ENCODE peak calls at places on chromosomes 3 and 15, in eight cellular contexts. V is cardiac muscle cell, Q is IMR-90, U is heart right ventricle, K is GM23338, N is Peyer's patch, O is lower lobe of right lung, M is uterus. W is an unnamed sample.
A peak's percentile ranks its signal among the peaks of the same experiment; 100 is the strongest.

GRCh38 chr3:149473314-149473990 is 1.0 kb upstream of the TM4SF4 start:
- DNase-seq in V (no peak), Q (peak; percentile 85), U (no peak), K (peak; percentile 32), N (no peak), O (peak; percentile 66), M (no peak), W (no peak)

GRCh38 chr3:197878427-197878826 is 71.6 kb upstream of the RPL35A start:
- DNase-seq in V (no peak), Q (no peak), U (no peak), K (no peak), N (no peak), O (peak; percentile 66), M (no peak), W (no peak)

GRCh38 chr3:46935168-46935858 is 41.2 kb downstream of the CCDC12 start:
- DNase-seq in V (peak; percentile 89), Q (peak; percentile 96), U (peak; percentile 89), K (peak; percentile 84), N (no peak), O (peak; percentile 76), M (peak; percentile 93), W (peak; percentile 99)

GRCh38 chr15:65611888-65612615 is 1.1 kb upstream of the INTS14 start:
- DNase-seq in V (no peak), Q (no peak), U (no peak), K (peak; percentile 24), N (no peak), O (no peak), M (no peak), W (peak; percentile 38)

GRCh38 chr3:24338409-24338808 is 156.2 kb downstream of the THRB start:
- DNase-seq in V (no peak), Q (no peak), U (no peak), K (no peak), N (no peak), O (no peak), M (no peak), W (no peak)

GRCh38 chr3:14146381-14147062 is 21.7 kb downstream of the TMEM43 start:
- DNase-seq in V (no peak), Q (no peak), U (no peak), K (no peak), N (no peak), O (no peak), M (no peak), W (peak; percentile 37)

GRCh38 chr3:56125358-56126005 is 342.8 kb downstream of the ERC2 start:
- DNase-seq in V (peak; percentile 22), Q (peak; percentile 80), U (no peak), K (peak; percentile 21), N (no peak), O (no peak), M (peak; percentile 27), W (peak; percentile 90)

GRCh38 chr3:189186093-189186492 is 14.3 kb downstream of the TPRG1 start:
- DNase-seq in V (no peak), Q (peak; percentile 15), U (peak; percentile 54), K (no peak), N (no peak), O (no peak), M (no peak), W (no peak)

GRCh38 chr3:129727707-129728106 is 121.2 kb upstream of the PLXND1 start:
- DNase-seq in V (no peak), Q (peak; percentile 80), U (no peak), K (no peak), N (no peak), O (no peak), M (no peak), W (peak; percentile 90)

GRCh38 chr3:183022935-183023516 is 42.7 kb upstream of the DCUN1D1 start:
- DNase-seq in V (no peak), Q (no peak), U (no peak), K (no peak), N (no peak), O (no peak), M (no peak), W (no peak)

GRCh38 chr3:49174586-49174985 is 3.2 kb downstream of the KLHDC8B start:
- DNase-seq in V (no peak), Q (no peak), U (no peak), K (no peak), N (no peak), O (no peak), M (no peak), W (no peak)

GRCh38 chr3:8769088-8769822 is at the start of gene OXTR:
- DNase-seq in V (peak; percentile 87), Q (peak; percentile 82), U (peak; percentile 50), K (peak; percentile 92), N (no peak), O (peak; percentile 67), M (peak; percentile 24), W (peak; percentile 87)

GRCh38 chr3:12960497-12960896 is 112.7 kb downstream of the IQSEC1 start:
- DNase-seq in V (no peak), Q (no peak), U (no peak), K (no peak), N (no peak), O (no peak), M (no peak), W (no peak)
- H3K4me1 ChIP-seq in V (no peaks in the 10 kb centered on the region), Q (peaks cover 9% of the 10 kb centered on the region), U (peaks cover 97% of the 10 kb centered on the region), K (peaks cover 21% of the 10 kb centered on the region), N (peaks cover 11% of the 10 kb centered on the region), O (peaks cover 85% of the 10 kb centered on the region), M (peaks cover 7% of the 10 kb centered on the region), W (peaks cover 10% of the 10 kb centered on the region)

DNA sequence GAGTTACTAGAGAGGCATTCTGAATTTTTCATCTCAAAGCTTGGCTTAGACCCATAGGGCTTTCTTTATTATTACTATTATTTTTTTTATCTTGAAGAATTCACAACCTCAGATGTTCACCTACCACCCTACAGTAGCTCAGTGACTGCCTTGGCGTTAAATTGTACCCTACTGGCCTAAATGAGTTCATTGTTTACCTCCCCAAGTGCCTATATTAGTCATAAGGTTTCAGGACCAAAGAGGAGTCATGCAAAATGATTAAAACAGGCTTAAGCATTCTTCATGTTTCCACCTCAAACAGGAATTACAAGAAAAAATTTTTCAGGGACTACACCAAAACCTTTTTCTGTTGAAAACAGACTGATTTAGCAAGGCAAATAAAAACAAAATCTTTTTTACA is 751.5 kb downstream of the SQOR start:
- DNase-seq in V (no peak), Q (no peak), U (no peak), K (no peak), N (no peak), O (no peak), M (no peak), W (no peak)
- H3K4me1 ChIP-seq in V (no peaks in the 10 kb centered on the region), Q (no peaks in the 10 kb centered on the region), U (no peaks in the 10 kb centered on the region), K (no peaks in the 10 kb centered on the region), N (no peaks in the 10 kb centered on the region), O (no peaks in the 10 kb centered on the region), M (no peaks in the 10 kb centered on the region), W (no peaks in the 10 kb centered on the region)

GRCh38 chr15:67829647-67830504 is 4.6 kb downstream of the SKOR1 start:
- DNase-seq in V (no peak), Q (no peak), U (no peak), K (peak; percentile 55), N (no peak), O (no peak), M (no peak), W (no peak)
- H3K4me1 ChIP-seq in V (peaks cover 19% of the 10 kb centered on the region), Q (peaks cover 3% of the 10 kb centered on the region), U (peaks cover 60% of the 10 kb centered on the region), K (peaks cover 46% of the 10 kb centered on the region), N (peaks cover 15% of the 10 kb centered on the region), O (peaks cover 68% of the 10 kb centered on the region), M (peaks cover 35% of the 10 kb centered on the region), W (peaks cover 4% of the 10 kb centered on the region)

DNA sequence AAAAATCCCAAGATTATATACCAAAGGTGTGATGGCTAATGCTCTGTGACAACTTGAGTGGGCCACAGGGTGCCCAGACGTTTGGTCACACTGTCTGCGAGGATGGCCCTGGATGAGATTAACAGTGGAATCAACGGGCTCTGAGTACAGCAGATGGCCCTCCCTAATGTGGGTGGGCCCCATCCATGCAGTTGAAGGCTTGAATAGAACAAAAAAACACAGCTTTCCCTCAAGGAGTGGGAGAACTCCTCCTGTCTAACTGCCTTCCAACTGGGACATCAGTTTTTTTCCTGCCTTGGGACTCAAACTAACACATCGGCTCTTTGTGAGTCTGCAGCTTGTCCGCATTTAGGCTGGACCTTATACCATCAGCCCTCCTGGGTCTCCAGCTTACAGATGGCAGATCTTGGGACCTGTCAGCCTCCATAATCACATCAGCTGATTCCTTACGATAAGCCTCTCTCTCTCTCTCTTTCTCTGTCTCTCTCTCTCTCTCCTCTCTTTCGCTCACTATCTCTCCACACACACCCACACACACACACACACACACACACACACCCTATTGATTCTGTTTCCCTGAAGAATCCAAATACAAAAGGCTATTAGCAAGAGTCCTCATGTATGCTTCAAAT is 20.8 kb downstream of the FAM174B start:
- DNase-seq in V (no peak), Q (no peak), U (peak; percentile 1), K (no peak), N (no peak), O (no peak), M (no peak), W (peak; percentile 90)
- H3K4me1 ChIP-seq in V (no peaks in the 10 kb centered on the region), Q (peaks cover 8% of the 10 kb centered on the region), U (no peaks in the 10 kb centered on the region), K (peaks cover 13% of the 10 kb centered on the region), N (no peaks in the 10 kb centered on the region), O (peaks cover 33% of the 10 kb centered on the region), M (no peaks in the 10 kb centered on the region), W (peaks cover 22% of the 10 kb centered on the region)

GRCh38 chr3:62712776-62713175 is 162.4 kb downstream of the CADPS start:
- DNase-seq in V (no peak), Q (no peak), U (no peak), K (no peak), N (no peak), O (no peak), M (no peak), W (no peak)

GRCh38 chr3:62703423-62704167 is 171.6 kb downstream of the CADPS start:
- DNase-seq in V (no peak), Q (no peak), U (no peak), K (no peak), N (no peak), O (no peak), M (no peak), W (peak; percentile 78)

GRCh38 chr3:62710761-62711160 is 164.5 kb downstream of the CADPS start:
- DNase-seq in V (no peak), Q (no peak), U (no peak), K (no peak), N (no peak), O (no peak), M (no peak), W (no peak)

DNA sequence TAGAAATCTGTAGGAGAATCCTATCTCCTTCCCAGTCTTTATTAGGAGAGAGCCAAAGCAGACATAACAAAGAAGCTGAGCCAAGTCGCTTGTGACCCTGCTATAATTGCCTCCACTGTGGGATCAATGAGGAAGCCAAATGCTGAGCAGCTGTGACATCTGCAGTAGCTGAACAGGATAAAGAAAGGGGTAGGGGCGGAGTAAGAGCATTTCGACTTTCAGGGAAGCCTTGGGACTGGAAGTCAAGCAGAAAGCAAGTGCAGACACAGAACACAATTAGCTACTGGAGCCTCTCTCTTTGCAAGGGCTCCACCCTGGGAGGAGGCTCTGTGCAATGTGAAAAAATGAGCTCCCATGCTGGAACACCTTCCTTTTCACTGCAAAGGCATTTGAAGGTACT is 166.6 kb downstream of the CADPS start:
- DNase-seq in V (no peak), Q (no peak), U (no peak), K (peak; percentile 40), N (no peak), O (no peak), M (no peak), W (peak; percentile 45)
- H3K4me1 ChIP-seq in V (no peaks in the 10 kb centered on the region), Q (no peaks in the 10 kb centered on the region), U (no peaks in the 10 kb centered on the region), K (peaks cover 41% of the 10 kb centered on the region), N (no peaks in the 10 kb centered on the region), O (no peaks in the 10 kb centered on the region), M (no peaks in the 10 kb centered on the region), W (peaks cover 2% of the 10 kb centered on the region)